ENCODE peak calls at places on chromosomes 2 and 18, in six cellular contexts. V is GM20000, P is dorsolateral prefrontal cortex, X is AG09309, A is K562, U is A549. M is an unnamed sample.

GRCh38 chr2:109644571-109645275 is 30.6 kb downstream of the SOWAHC start:
- DNase-seq in U (peak), V (no peak), X (no peak), A (no peak), P (no peak), M (no peak)

GRCh38 chr18:64240301-64240700 is 91.4 kb upstream of the LINC00305 start:
- DNase-seq in U (no peak), P (no peak), V (no peak), A (no peak), X (no peak), M (no peak)

GRCh38 chr2:234241656-234242445 is 191.3 kb downstream of the SPP2 start:
- DNase-seq in X (no peak), U (peak), A (no peak), V (no peak), P (no peak), M (no peak)

GRCh38 chr2:109594246-109594900 is 19.4 kb downstream of the SEPTIN10 start:
- DNase-seq in X (no peak), P (no peak), U (no peak), A (no peak), V (no peak), M (no peak)

GRCh38 chr2:98457045-98457696 is 12.5 kb downstream of the INPP4A start:
- DNase-seq in V (no peak), X (peak), A (no peak), P (no peak), U (peak), M (no peak)

GRCh38 chr2:216343221-216343985 is 28.9 kb downstream of the MARCHF4 start:
- DNase-seq in V (no peak), A (no peak), U (no peak), P (no peak), X (no peak), M (no peak)

GRCh38 chr2:69780907-69781306 is 39.0 kb downstream of the ANXA4 start:
- DNase-seq in X (no peak), A (no peak), P (no peak), V (no peak), U (peak), M (no peak)

GRCh38 chr2:9996321-9996720 is 44.8 kb downstream of the GRHL1 start:
- DNase-seq in V (no peak), P (no peak), X (no peak), U (no peak), A (no peak), M (no peak)

GRCh38 chr18:79495591-79496071 is 99.9 kb downstream of the NFATC1 start:
- DNase-seq in A (no peak), U (no peak), V (no peak), X (no peak), P (peak), M (peak)

GRCh38 chr2:206442854-206443734 is at the start of gene ADAM23:
- DNase-seq in U (peak), P (peak), X (no peak), A (peak), V (peak), M (peak)

GRCh38 chr2:9809448-9810088 is 33.7 kb upstream of the TAF1B start:
- DNase-seq in P (no peak), X (no peak), A (no peak), U (no peak), V (no peak), M (no peak)

GRCh38 chr18:3044931-3045698 is 32.2 kb upstream of the LPIN2 start:
- DNase-seq in P (no peak), A (no peak), V (no peak), X (no peak), U (peak), M (no peak)

GRCh38 chr2:203567786-203568185 is 32.7 kb upstream of the RAPH1 start:
- DNase-seq in X (no peak), U (no peak), A (no peak), P (no peak), V (no peak), M (no peak)

GRCh38 chr18:25121442-25121841 is 230.5 kb downstream of the ZNF521 start:
- DNase-seq in P (no peak), A (no peak), V (no peak), X (no peak), U (no peak), M (no peak)

GRCh38 chr2:159124441-159124911 is 156.0 kb downstream of the TANC1 start:
- DNase-seq in P (no peak), A (peak), U (peak), X (peak), V (no peak), M (peak)

GRCh38 chr2:28658369-28658768 is 93.3 kb upstream of the PPP1CB start:
- DNase-seq in X (no peak), A (no peak), V (no peak), P (no peak), U (no peak), M (no peak)

GRCh38 chr2:110099471-110100225 is 16.0 kb downstream of the MALL start:
- DNase-seq in V (no peak), U (no peak), X (no peak), A (no peak), P (no peak), M (no peak)

GRCh38 chr2:54557601-54558187 is 101.6 kb downstream of the SPTBN1 start:
- DNase-seq in U (peak), X (no peak), V (peak), A (peak), P (no peak), M (peak)
- TF ChIP-seq CTCF in U (no peak), X (no peak), V (no peak), A (peak), P (peak), M (no peak)

GRCh38 chr2:97011977-97012569 is 25.7 kb upstream of the FAM178B start:
- DNase-seq in A (peak), P (no peak), U (peak), X (peak), V (peak), M (peak)
- TF ChIP-seq CTCF in A (peak), P (peak), U (peak), X (peak), V (peak), M (peak)

GRCh38 chr2:39281391-39281790 is 37.6 kb upstream of the CDKL4 start:
- DNase-seq in V (no peak), P (no peak), U (no peak), A (no peak), X (no peak), M (no peak)
- TF ChIP-seq CTCF in V (no peak), P (no peak), U (no peak), A (no peak), X (no peak), M (no peak)

DNA sequence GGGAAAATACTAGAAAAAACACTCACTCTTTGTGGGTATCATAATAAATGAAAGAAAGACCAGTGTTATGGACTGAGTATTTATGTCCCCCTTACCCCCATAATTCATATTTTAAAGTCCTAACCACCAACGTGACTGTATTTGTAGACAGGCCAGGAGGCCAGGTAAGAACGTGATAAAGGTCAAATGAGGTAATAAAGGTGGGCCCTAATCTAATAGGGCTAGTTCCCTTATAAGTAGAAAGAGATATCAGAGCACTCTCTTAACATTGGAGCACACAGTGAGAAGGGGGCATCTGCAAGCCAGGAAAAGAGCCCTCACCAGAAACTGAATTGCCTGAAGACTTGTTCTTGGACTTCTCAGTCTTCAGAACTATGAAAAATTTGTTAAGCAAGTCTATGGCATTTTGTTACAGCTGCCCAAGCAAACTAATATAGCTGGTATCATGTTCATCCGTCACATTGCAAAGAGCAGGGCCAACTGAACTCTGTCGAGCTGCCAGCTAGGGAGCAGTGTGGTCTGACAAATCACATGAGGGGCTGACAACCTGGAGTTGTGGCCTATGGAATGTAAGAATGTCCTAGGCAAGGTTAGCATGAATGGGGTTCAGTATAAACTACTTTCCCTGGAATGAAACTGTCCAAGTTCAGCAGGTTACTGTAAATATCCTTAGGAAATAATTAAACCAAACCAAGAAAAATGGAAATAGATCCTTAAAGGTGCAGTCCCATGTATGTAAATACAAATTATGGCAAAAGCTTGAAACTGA is 280.9 kb downstream of the ZNF385B start:
- DNase-seq in P (no peak), V (no peak), A (no peak), X (no peak), U (peak), M (no peak)
- TF ChIP-seq CTCF in P (no peak), V (no peak), A (no peak), X (no peak), U (no peak), M (no peak)

DNA sequence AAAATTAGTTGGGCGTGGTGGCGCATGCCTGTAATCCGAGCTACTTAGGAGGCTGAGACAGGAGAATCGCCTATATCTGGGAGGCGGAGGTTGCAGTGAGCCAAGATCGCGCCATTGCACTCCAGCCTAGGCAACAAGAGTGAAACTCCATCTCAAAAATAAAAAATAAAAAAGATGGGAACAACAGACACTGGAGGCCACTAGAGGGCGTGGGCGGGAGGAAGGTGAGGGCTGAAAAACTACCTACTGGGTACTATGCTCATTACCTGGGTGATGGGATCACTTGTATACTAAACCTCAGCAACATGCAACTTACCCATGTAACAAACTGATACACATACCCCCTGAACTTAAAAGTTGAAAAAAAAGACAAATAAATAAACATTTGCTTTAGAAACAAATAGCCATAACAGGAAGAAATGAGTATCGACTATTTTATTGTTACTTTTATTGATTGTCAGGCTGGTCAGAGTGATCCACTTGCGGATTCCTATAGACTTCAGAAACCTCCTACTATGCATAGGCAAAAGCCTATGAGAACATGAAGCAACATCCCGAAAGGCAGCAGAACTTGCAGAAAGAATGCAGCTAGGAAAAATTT is 61.0 kb downstream of the TMEM163 start:
- DNase-seq in A (peak), P (no peak), U (peak), V (no peak), X (no peak), M (peak)
- TF ChIP-seq CTCF in A (peak), P (peak), U (peak), V (peak), X (peak), M (peak)

GRCh38 chr18:7566244-7566586 is 901 bp upstream of the PTPRM start:
- DNase-seq in V (no peak), U (no peak), P (no peak), X (no peak), A (no peak), M (no peak)

GRCh38 chr18:7565677-7566076 is 1.4 kb upstream of the PTPRM start:
- DNase-seq in U (no peak), A (no peak), V (no peak), X (no peak), P (no peak), M (no peak)

GRCh38 chr18:7568426-7568825 is 1.3 kb downstream of the PTPRM start:
- DNase-seq in X (no peak), A (no peak), V (no peak), U (no peak), P (no peak), M (peak)

GRCh38 chr18:7567487-7568425 is 640 bp downstream of the PTPRM start:
- DNase-seq in P (no peak), A (no peak), V (peak), U (peak), X (no peak), M (peak)

DNA sequence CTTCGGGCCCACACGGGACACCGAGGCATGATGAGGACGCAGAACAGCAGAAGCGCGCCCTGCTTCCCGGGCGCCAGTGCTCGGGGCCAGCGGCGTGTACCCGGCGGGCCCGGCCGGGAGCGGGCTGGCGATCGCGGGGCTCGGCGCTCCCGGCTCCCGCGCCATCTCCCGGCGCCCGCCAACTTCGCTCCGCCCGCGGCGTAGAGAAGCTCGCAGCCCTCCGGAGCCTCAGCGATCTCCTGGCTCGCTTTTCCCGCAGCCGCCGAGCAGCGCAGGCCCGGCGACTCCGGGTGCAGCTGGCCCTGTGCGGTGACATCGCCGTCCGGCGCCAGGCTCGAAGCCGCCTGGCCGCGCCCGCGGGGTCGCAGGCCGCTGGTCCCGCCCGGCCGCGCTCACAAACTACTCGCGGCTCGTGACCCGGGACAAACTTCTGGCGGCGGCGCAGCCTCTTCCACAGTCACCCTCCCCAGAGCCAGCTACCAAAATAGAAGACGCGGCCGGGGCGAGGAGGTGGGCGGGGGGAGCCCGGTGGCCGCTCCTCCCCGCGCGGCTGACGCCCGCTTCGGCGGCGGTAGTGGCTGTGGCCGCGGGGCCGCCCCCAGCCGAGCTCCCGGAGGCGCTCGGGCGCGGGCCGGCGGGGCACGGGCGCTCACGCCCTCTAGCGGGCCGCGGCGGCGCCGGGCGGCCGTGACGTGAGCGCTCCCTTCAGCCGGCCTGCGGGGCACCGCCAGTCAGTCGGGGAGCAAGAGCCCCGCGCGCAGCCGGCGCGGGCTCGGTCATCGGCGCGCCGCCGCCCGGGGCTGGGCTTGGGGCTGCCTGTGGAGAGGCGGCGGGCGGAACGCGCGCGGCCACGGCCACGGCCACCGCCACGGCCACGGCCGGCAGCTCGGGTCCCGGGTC is at the start of gene PTPRM:
- DNase-seq in U (peak), A (peak), P (peak), V (peak), X (no peak), M (peak)
- TF ChIP-seq CTCF in U (peak), A (peak), P (no peak), V (peak), X (no peak), M (no peak)

GRCh38 chr18:4762399-4762798 is 307.3 kb upstream of the DLGAP1 start:
- DNase-seq in A (no peak), P (no peak), V (no peak), X (no peak), U (no peak), M (no peak)

DNA sequence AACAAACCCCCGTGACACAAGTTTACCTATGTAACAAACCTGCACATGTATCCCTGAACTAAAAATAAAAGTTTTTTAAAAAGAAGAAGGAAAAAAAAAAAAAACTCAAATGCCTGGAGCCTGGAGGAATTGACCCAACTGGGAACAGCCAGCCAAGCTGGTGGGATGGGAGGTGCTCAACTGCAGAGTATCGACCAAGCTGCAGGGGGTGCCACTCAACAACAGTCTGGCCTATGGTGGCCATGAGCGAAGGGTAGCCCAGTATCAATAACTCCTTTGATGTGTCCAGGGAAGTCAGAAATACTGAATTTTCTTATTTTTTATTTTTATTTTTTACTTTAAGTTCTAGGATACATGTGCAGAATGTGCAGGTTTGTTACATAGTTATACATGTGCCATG is 310.3 kb upstream of the DLGAP1 start:
- DNase-seq in X (no peak), P (no peak), A (no peak), V (no peak), U (no peak), M (no peak)
- TF ChIP-seq CTCF in X (no peak), P (no peak), A (no peak), V (no peak), U (no peak), M (no peak)

DNA sequence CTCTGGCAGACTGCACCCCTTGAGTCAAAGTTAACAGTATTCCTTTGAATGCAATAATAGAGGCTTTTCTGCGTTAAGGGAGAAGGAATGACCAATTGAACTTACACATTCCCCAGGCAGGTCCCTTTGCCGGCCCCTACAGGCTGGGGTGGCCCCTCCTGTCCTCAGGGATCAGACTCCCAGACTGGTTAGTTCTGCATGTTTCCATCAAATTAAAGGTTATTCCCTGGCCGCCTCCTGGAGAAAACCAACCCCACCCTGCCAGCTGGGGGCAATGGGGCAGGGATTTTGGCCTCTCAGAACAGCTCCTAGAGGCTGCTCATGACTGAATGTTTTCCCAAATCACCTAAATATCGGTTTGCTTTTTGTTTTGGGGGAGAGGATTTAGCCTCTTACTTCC is 199.6 kb downstream of the MGAT5 start:
- DNase-seq in U (no peak), X (no peak), P (no peak), A (no peak), V (no peak), M (no peak)
- TF ChIP-seq CTCF in U (no peak), X (no peak), P (no peak), A (no peak), V (no peak), M (no peak)

GRCh38 chr2:136376798-136377211 is 258.9 kb upstream of the CXCR4 start:
- DNase-seq in X (no peak), V (no peak), U (no peak), A (no peak), P (no peak), M (peak)

GRCh38 chr2:136378712-136379595 is 261.0 kb upstream of the CXCR4 start:
- DNase-seq in V (peak), U (peak), X (no peak), P (no peak), A (peak), M (peak)

GRCh38 chr2:136375017-136375901 is 257.3 kb upstream of the CXCR4 start:
- DNase-seq in V (no peak), U (no peak), A (no peak), X (no peak), P (no peak), M (peak)

GRCh38 chr2:136376211-136376610 is 258.3 kb upstream of the CXCR4 start:
- DNase-seq in X (no peak), P (no peak), U (no peak), V (no peak), A (no peak), M (peak)

DNA sequence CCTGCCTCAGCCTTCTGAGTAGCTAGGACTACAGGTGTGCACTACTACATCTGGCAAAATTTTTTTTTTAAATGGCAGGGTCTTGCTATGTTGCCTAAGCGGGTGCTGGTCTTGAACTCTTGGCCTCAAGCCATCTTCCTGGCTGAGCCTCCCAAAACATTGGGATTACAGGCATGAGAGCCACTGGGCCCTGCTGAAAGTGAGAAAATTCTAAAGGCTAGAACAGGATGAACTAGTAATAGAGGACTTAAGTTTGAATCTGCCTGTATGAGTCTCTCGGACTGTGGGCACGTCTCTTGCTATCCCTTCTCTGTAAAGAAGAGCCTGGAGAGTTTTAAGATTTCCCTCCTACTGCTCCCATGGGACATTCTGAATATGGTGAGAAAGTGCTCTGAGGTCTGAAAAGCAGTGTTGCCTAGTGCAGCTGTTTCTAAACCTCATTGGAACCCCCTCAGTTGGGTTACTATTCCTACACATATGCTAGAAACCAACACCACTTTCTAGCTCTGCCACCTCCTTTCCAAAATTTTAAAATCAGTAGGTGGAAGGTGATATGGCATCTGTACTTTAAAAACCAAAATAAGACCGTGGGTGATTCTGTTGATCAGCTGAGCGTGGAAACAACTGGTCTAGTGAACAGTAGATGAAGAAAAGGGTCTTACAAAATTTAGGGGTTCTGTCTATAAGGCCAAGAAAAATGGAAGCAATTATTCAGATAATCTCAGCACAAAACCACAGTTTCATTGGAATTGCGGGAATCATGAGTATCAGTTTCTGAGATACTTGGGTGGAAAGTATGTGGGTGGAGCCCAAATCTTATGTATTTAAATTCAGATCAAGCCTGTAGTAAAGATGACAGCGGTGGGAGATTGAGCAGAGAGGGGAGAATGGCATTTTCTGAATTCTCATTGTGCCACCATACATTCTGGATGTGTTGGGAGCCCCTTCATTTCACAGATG is 259.8 kb upstream of the CXCR4 start:
- DNase-seq in V (no peak), X (no peak), P (no peak), U (no peak), A (no peak), M (no peak)
- TF ChIP-seq CTCF in V (no peak), X (no peak), P (no peak), U (no peak), A (no peak), M (no peak)

M was measured in activated CD8-positive, alpha-beta T cell treated with anti-CD3 and anti-CD28 coated beads for 36 hours.